ENCODE peak calls at places on chromosome 6, in ten cellular contexts. R is occipital lobe; J is GM04503; Q is non-pigmented ciliary epithelial cell; D is activated CD4-positive, alpha-beta T cell treated with anti-CD3 and anti-CD28 coated beads, Interleukin-2, amount 10 ng/mL, durations not matched to agents 7 days and 5 days; G is H54; L is memory B cell; V is WERI-Rb-1; B is small intestine; C is AG08396. Y is an unnamed sample.

GRCh38 chr6:4023240-4023639 is 55.7 kb downstream of the FAM217A start:
- DNase-seq in R (no peak), J (no peak), Q (no peak), D (no peak), G (no peak), L (no peak), V (no peak), B (peak), C (no peak), Y (no peak)

GRCh38 chr6:17093692-17094091 is 8.2 kb upstream of the STMND1 start:
- DNase-seq in R (no peak), J (no peak), Q (no peak), D (no peak), G (no peak), L (no peak), V (peak), B (no peak), C (no peak), Y (no peak)

GRCh38 chr6:106163446-106163965 is 77.4 kb downstream of the PRDM1 start:
- DNase-seq in R (peak), J (peak), Q (no peak), D (peak), G (no peak), L (peak), V (no peak), B (no peak), C (peak), Y (no peak)

GRCh38 chr6:169042061-169042460 is 211.6 kb downstream of the THBS2 start:
- DNase-seq in R (no peak), J (no peak), Q (no peak), D (no peak), G (no peak), L (no peak), V (no peak), B (no peak), C (no peak), Y (no peak)

GRCh38 chr6:108564178-108564577 is 3.5 kb downstream of the FOXO3 start:
- DNase-seq in R (no peak), J (peak), Q (peak), D (no peak), G (no peak), L (no peak), V (no peak), B (no peak), C (peak), Y (no peak)

GRCh38 chr6:144479991-144480390 is 194.9 kb downstream of the UTRN start:
- DNase-seq in R (no peak), J (no peak), Q (no peak), D (no peak), G (no peak), L (no peak), V (no peak), B (no peak), C (no peak), Y (no peak)

GRCh38 chr6:69622230-69622629 is 174.6 kb downstream of the LMBRD1 start:
- DNase-seq in R (no peak), J (no peak), Q (no peak), D (no peak), G (no peak), L (no peak), V (peak), B (no peak), C (no peak), Y (no peak)

GRCh38 chr6:52285174-52286068 is 879 bp upstream of the MCM3 start:
- DNase-seq in R (no peak), J (no peak), Q (no peak), D (no peak), G (no peak), L (no peak), V (no peak), B (no peak), C (no peak), Y (no peak)

GRCh38 chr6:116974942-116975341 is 97.9 kb downstream of the RFX6 start:
- DNase-seq in R (no peak), J (no peak), Q (no peak), D (no peak), G (no peak), L (no peak), V (no peak), B (no peak), C (no peak), Y (no peak)

GRCh38 chr6:134422426-134423231 is 104.7 kb upstream of the SGK1 start:
- DNase-seq in R (no peak), J (peak), Q (peak), D (no peak), G (no peak), L (no peak), V (no peak), B (no peak), C (peak), Y (no peak)

GRCh38 chr6:168249746-168250145 is 69.8 kb downstream of the DACT2 start:
- DNase-seq in R (no peak), J (no peak), Q (no peak), D (no peak), G (no peak), L (no peak), V (no peak), B (no peak), C (no peak), Y (no peak)

GRCh38 chr6:35294308-35294945 is 3.2 kb upstream of the DEF6 start:
- DNase-seq in R (no peak), J (no peak), Q (no peak), D (peak), G (peak), L (peak), V (peak), B (peak), C (peak), Y (no peak)

GRCh38 chr6:165183071-165183470 is 126.3 kb downstream of the C6orf118 start:
- DNase-seq in R (no peak), J (no peak), Q (no peak), D (no peak), G (no peak), L (no peak), V (no peak), B (no peak), C (no peak), Y (no peak)

GRCh38 chr6:35044145-35044745 is 96.9 kb downstream of the TCP11 start:
- DNase-seq in R (no peak), J (no peak), Q (no peak), D (no peak), G (no peak), L (no peak), V (no peak), B (peak), C (no peak), Y (no peak)

GRCh38 chr6:115618311-115618710 is 442.4 kb downstream of the FRK start:
- DNase-seq in R (no peak), J (no peak), Q (no peak), D (no peak), G (no peak), L (no peak), V (no peak), B (no peak), C (no peak), Y (no peak)

GRCh38 chr6:165204807-165205545 is 104.4 kb downstream of the C6orf118 start:
- DNase-seq in R (no peak), J (no peak), Q (no peak), D (no peak), G (no peak), L (no peak), V (peak), B (no peak), C (no peak), Y (no peak)

GRCh38 chr6:154548130-154548830 is 37.8 kb upstream of the CNKSR3 start:
- DNase-seq in R (no peak), J (no peak), Q (peak), D (no peak), G (no peak), L (no peak), V (no peak), B (peak), C (no peak), Y (no peak)

GRCh38 chr6:92577077-92577719 is 842.2 kb downstream of the EPHA7 start:
- DNase-seq in R (no peak), J (no peak), Q (peak), D (no peak), G (no peak), L (no peak), V (no peak), B (no peak), C (no peak), Y (no peak)

GRCh38 chr6:105566503-105566902 is 163.6 kb upstream of the PREP start:
- DNase-seq in R (no peak), J (no peak), Q (no peak), D (no peak), G (no peak), L (no peak), V (no peak), B (no peak), C (no peak), Y (no peak)

GRCh38 chr6:108897371-108897770 is 49.1 kb downstream of the ARMC2 start:
- DNase-seq in R (no peak), J (no peak), Q (no peak), D (no peak), G (no peak), L (no peak), V (peak), B (peak), C (no peak), Y (no peak)

GRCh38 chr6:108171918-108172516 is 6.2 kb downstream of the NR2E1 start:
- DNase-seq in R (no peak), J (no peak), Q (no peak), D (no peak), G (no peak), L (no peak), V (no peak), B (no peak), C (no peak), Y (no peak)

GRCh38 chr6:158711264-158711663 is 61.4 kb downstream of the SYTL3 start:
- DNase-seq in R (no peak), J (no peak), Q (no peak), D (no peak), G (no peak), L (no peak), V (no peak), B (no peak), C (peak), Y (no peak)

GRCh38 chr6:74001091-74001490 is 305.1 kb downstream of the CD109 start:
- DNase-seq in R (no peak), J (no peak), Q (no peak), D (no peak), G (no peak), L (no peak), V (no peak), B (no peak), C (no peak), Y (no peak)

GRCh38 chr6:34934516-34934915 is 45.5 kb downstream of the ANKS1A start:
- DNase-seq in R (no peak), J (no peak), Q (peak), D (no peak), G (no peak), L (no peak), V (no peak), B (no peak), C (no peak), Y (no peak)

GRCh38 chr6:151374024-151374423 is 17.3 kb downstream of the ZBTB2 start:
- DNase-seq in R (no peak), J (no peak), Q (no peak), D (no peak), G (no peak), L (no peak), V (no peak), B (peak), C (no peak), Y (no peak)

GRCh38 chr6:159844737-159845645 is 44.9 kb downstream of the PNLDC1 start:
- DNase-seq in R (no peak), J (no peak), Q (no peak), D (no peak), G (no peak), L (no peak), V (no peak), B (no peak), C (no peak), Y (no peak)

GRCh38 chr6:27812078-27812804 is 100.0 kb downstream of the OR2B2 start:
- DNase-seq in R (no peak), J (no peak), Q (no peak), D (no peak), G (no peak), L (no peak), V (no peak), B (no peak), C (no peak), Y (no peak)

GRCh38 chr6:132456700-132457143 is 55.4 kb upstream of the MOXD1 start:
- DNase-seq in R (peak), J (no peak), Q (no peak), D (peak), G (no peak), L (no peak), V (peak), B (no peak), C (peak), Y (peak)

GRCh38 chr6:17501442-17501841 is 98.7 kb upstream of the FAM8A1 start:
- DNase-seq in R (no peak), J (no peak), Q (no peak), D (no peak), G (no peak), L (no peak), V (no peak), B (no peak), C (no peak), Y (no peak)

GRCh38 chr6:160789263-160790027 is 87.4 kb downstream of the PLG start:
- DNase-seq in R (no peak), J (no peak), Q (no peak), D (no peak), G (no peak), L (no peak), V (no peak), B (no peak), C (no peak), Y (no peak)

GRCh38 chr6:159646731-159647130 is 46.3 kb downstream of the SOD2 start:
- DNase-seq in R (no peak), J (no peak), Q (peak), D (no peak), G (no peak), L (no peak), V (no peak), B (no peak), C (no peak), Y (no peak)

GRCh38 chr6:163745566-163746400 is 331.3 kb downstream of the QKI start:
- DNase-seq in R (no peak), J (peak), Q (peak), D (no peak), G (peak), L (no peak), V (no peak), B (no peak), C (peak), Y (no peak)

GRCh38 chr6:105431226-105431625 is 28.3 kb upstream of the PREP start:
- DNase-seq in R (no peak), J (no peak), Q (no peak), D (peak), G (no peak), L (peak), V (no peak), B (peak), C (peak), Y (no peak)

GRCh38 chr6:44705611-44706010 is 318.1 kb downstream of the CDC5L start:
- DNase-seq in R (no peak), J (no peak), Q (no peak), D (no peak), G (no peak), L (no peak), V (peak), B (no peak), C (no peak), Y (no peak)

GRCh38 chr6:83862776-83863471 is 3.4 kb downstream of the CYB5R4 start:
- DNase-seq in R (no peak), J (no peak), Q (no peak), D (no peak), G (no peak), L (no peak), V (no peak), B (no peak), C (peak), Y (no peak)

Y was measured in dorsolateral prefrontal cortex.